ENCODE peak calls at places on chromosomes 11 and 22, in nine cellular contexts. V is astrocyte of the spinal cord, B is GM12865, E is GM23338, Z is heart left ventricle, K is HFF-Myc, C is lower lobe of right lung, U is AG09309, Y is cardiac fibroblast. T is an unnamed sample.

GRCh38 chr22:33105501-33105911 is 47.3 kb upstream of the SYN3 start:
- DNase-seq in E (no peak), Z (no peak), K (no peak), B (no peak), U (no peak), Y (no peak), C (no peak), V (no peak), T (no peak)

GRCh38 chr11:47946682-47947575 is 33.4 kb upstream of the PTPRJ start:
- DNase-seq in Y (peak; percentile 94), K (peak; percentile 81), C (peak; percentile 85), V (peak; percentile 96), U (peak; percentile 92), E (peak; percentile 40), B (peak; percentile 11), Z (peak; percentile 65), T (peak; percentile 97)

GRCh38 chr22:32237905-32238304 is 17.2 kb downstream of the SLC5A4 start:
- DNase-seq in B (no peak), Z (no peak), U (no peak), K (no peak), E (peak; percentile 14), Y (no peak), V (no peak), C (no peak), T (no peak)

GRCh38 chr11:63592975-63593395 is 21.2 kb downstream of the PLAAT3 start:
- DNase-seq in B (peak; percentile 52), U (no peak), E (peak; percentile 60), K (no peak), C (no peak), Y (peak; percentile 56), Z (no peak), V (peak; percentile 30), T (no peak)

GRCh38 chr11:2690261-2690575 is 9.6 kb downstream of the KCNQ1OT1 start:
- DNase-seq in E (no peak), C (no peak), Z (no peak), V (no peak), Y (no peak), B (no peak), K (no peak), U (no peak), T (no peak)

GRCh38 chr11:132941024-132941646 is 591.2 kb downstream of the OPCML start:
- DNase-seq in C (no peak), Z (no peak), B (peak; percentile 10), U (no peak), K (peak; percentile 2), Y (peak; percentile 47), E (peak; percentile 66), V (peak; percentile 52), T (peak; percentile 19)

GRCh38 chr11:101864098-101864497 is 50.7 kb upstream of the CEP126 start:
- DNase-seq in E (no peak), K (no peak), V (no peak), Y (no peak), C (no peak), Z (no peak), B (no peak), U (no peak), T (no peak)

GRCh38 chr22:35739642-35740041 is 22.0 kb downstream of the APOL5 start:
- DNase-seq in Y (no peak), Z (no peak), V (no peak), C (no peak), K (no peak), E (peak; percentile 50), B (peak; percentile 9), U (no peak), T (no peak)

GRCh38 chr11:132535830-132536229 is 996.5 kb downstream of the OPCML start:
- DNase-seq in U (no peak), C (no peak), Z (no peak), V (no peak), B (no peak), K (no peak), Y (no peak), E (no peak), T (no peak)

GRCh38 chr11:111976119-111976518 is 39.0 kb downstream of the DIXDC1 start:
- DNase-seq in Y (no peak), U (no peak), C (no peak), B (no peak), V (no peak), E (peak; percentile 3), K (no peak), Z (no peak), T (no peak)

GRCh38 chr11:111977141-111978027 is 40.2 kb downstream of the DIXDC1 start:
- DNase-seq in V (peak; percentile 46), U (no peak), K (no peak), Z (peak; percentile 86), B (peak; percentile 22), Y (peak; percentile 42), C (peak; percentile 73), E (peak; percentile 57), T (no peak)

GRCh38 chr11:111980062-111980461 is 42.9 kb downstream of the DIXDC1 start:
- DNase-seq in E (no peak), Z (no peak), U (no peak), B (no peak), V (no peak), K (no peak), Y (no peak), C (no peak), T (no peak)

GRCh38 chr11:111976614-111977140 is 39.5 kb downstream of the DIXDC1 start:
- DNase-seq in K (no peak), V (peak; percentile 17), B (no peak), E (peak; percentile 78), Y (no peak), U (no peak), Z (no peak), C (peak; percentile 44), T (no peak)

DNA sequence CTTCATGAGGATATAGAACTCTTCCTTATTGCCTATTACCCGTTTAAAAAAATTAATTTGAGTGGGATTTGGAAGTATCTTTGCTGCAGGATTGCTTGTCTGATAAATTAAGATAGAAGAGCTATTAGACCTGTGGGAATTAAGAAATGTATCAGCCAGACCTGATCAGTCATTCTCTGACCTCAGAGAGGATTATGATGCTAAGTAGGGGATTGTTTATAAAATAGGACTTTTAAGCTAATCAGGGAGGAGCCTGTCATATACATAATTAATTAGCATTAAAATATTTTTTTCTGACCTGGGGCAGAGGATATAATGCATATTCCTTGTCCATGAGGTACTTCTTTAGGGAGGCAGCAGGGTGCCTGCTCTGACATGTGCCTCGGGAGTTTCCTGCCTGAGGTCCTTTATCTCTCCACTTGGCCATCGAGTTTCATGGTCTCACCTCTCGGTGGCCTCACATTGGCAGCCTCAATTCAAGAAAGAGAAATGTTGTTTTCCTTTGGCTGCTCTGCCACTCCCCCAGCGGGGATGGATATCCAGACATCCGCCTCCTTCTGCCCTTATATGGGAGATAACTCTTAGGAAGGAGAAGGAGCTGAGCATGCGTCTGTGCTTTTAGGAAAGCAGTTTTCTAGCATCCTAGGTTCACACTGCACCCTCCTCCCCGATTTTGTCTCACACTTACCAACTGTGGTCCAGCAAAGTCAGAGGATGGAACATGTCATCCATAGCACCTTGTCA is 41.1 kb downstream of the DIXDC1 start:
- DNase-seq in B (no peak), Z (no peak), U (peak; percentile 32), Y (peak; percentile 85), E (peak; percentile 92), V (peak; percentile 83), C (no peak), K (peak; percentile 37), T (no peak)
- H3K4me3 ChIP-seq in B (no peak overlapping the region), Z (peak overlapping the region; percentile 62), U (peak overlapping the region; percentile 93), Y (peak overlapping the region; percentile 77), E (peak overlapping the region; percentile 83), V (peak overlapping the region; percentile 75), C (peak overlapping the region; percentile 69), K (peak overlapping the region; percentile 52), T (peak overlapping the region; percentile 72)

DNA sequence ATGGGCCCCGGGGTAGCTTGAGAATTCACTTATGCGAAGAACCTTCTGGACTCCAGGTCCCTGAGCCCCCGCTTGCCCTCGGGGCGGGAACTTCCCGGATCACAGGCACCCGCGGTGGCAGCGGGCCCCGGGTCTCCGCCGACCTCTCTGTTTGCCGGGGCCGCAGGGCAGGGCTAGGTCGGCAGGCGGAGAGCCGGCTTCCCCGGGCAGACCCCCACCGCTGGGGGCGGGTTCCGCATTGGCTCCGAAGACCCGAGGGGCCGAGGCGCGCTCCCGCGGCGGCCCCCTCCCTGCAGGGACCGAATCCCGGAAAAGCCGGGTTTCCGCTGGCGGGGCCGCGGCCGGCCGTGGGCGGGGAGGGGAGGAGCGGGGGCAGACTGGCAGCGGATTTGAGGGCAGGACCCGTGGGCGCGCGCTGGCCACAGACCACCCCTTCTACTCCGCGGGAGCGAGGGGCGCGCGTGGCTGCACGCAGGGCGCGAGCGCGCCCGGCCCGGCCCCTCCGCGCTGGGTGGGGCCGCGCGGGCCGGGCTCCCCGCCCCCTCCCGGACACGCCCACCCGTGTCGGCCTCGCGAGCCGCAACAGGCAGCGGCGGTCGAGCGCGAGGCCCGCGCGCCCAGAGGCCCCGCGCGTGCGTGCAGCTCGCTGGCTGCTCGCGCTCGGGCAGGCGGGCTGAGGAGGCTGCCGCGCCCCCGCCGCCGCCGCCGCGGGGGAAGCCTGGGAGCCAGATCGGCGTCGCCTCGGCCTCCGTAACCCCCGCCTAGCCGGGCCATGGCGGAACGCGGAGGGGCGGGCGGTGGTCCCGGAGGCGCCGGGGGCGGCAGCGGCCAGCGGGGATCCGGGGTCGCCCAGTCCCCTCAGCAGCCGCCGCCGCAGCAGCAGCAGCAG is at the start of gene PACS1:
- DNase-seq in C (peak; percentile 88), E (peak; percentile 54), Y (peak; percentile 95), U (peak; percentile 40), B (peak; percentile 93), V (peak; percentile 76), K (no peak), Z (peak; percentile 94), T (no peak)
- TF ChIP-seq CTCF in C (no peak), E (no peak), Y (no peak), U (no peak), B (no peak), V (no peak), K (no peak), Z (no peak), T (peak; percentile 1)

DNA sequence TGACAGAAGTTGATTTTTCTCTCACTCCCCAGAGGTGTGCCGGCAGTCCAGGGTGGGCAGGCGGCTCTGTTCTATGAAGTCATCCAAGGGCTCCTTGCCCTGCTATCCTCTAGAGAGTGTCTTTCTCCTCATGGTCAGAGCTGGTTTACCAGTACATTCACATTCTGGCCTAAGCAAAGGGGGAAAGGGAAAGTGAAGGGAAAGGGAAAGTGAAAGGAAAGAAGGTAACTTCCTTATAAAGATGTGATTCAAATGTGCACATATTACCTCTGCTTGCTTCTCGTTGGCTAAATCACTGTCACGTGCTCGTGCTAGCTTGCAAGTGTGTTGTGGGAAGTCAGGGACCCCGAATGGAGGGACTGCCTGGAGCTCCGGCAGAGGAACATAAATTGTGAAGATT is 2.9 kb upstream of the HTATIP2 start:
- DNase-seq in K (no peak), U (no peak), C (no peak), V (peak; percentile 56), B (peak; percentile 44), E (no peak), Z (no peak), Y (peak; percentile 58), T (peak; percentile 20)
- H3K4me3 ChIP-seq in K (no peak overlapping the region), U (no peak overlapping the region), C (no peak overlapping the region), V (no peak overlapping the region), B (no peak overlapping the region), E (no peak overlapping the region), Z (no peak overlapping the region), Y (peak overlapping the region; percentile 10), T (no peak overlapping the region)

DNA sequence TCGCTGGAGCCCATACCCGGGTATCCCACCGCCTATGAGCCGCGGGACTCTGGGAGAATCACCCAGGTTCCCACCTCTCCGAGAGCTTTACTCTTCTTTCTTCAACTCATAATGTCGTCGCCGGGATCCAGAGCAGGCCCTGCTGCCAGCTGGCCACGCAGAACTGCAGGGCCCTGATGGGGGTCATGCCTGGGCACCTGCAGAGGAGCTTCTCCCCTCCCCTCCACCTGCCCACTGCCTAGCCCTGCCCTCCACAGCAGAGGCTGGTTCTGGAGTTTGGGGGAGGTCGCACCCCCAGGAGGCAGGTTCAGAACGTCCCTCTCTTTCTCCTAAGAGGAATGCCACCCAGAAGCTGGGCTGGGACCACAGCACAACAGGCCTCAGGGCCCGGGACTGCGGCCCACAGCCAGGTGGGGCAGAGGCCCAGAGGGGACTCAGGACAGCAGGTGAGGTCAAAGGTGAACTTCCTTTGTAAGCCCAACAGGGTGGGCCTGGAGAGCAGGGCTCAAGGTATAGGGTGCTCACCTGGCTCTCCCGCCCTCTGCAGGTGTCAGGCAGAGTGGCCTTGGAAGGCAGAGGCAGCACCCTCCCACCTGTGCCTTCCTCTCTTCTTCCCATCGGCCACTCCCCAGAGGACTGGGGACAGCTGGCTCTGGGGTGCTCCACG is 1.9 kb downstream of the SLC25A45 start:
- DNase-seq in E (peak; percentile 48), Y (no peak), B (no peak), C (no peak), U (no peak), Z (no peak), V (no peak), K (no peak), T (no peak)
- TF ChIP-seq CTCF in E (peak; percentile 45), Y (no peak), B (no peak), C (no peak), U (no peak), Z (no peak), V (no peak), K (no peak), T (no peak)

T was measured in astrocyte of the cerebellum.